ENCODE peak calls at places on chromosomes 11 and 22, in four cellular contexts. B, T, I and V are unnamed samples.
A peak's percentile ranks its signal among the peaks of the same experiment; 100 is the strongest.

GRCh38 chr11:87422566-87422965 is 384.8 kb downstream of the TMEM135 start:
- DNase-seq in I (no peak), T (no peak), B (no peak), V (no peak)

GRCh38 chr22:29344137-29344536 is 28.6 kb upstream of the RASL10A start:
- DNase-seq in T (peak; percentile 78), I (no peak), B (peak; percentile 39), V (no peak)

GRCh38 chr11:78940500-78941225 is 366.0 kb upstream of the NARS2 start:
- DNase-seq in T (no peak), I (no peak), B (no peak), V (no peak)

GRCh38 chr22:35409783-35410662 is 10.1 kb downstream of the MCM5 start:
- DNase-seq in I (no peak), T (no peak), B (no peak), V (no peak)

GRCh38 chr11:20342347-20343279 is 20.9 kb upstream of the HTATIP2 start:
- DNase-seq in T (peak; percentile 70), B (no peak), I (no peak), V (no peak)

GRCh38 chr11:14331476-14332136 is 27.4 kb downstream of the RRAS2 start:
- DNase-seq in I (no peak), T (no peak), B (no peak), V (no peak)

GRCh38 chr11:69979632-69980031 is 98.5 kb upstream of the ANO1 start:
- DNase-seq in T (no peak), B (no peak), I (no peak), V (no peak)

GRCh38 chr11:1129143-1129665 is 28.5 kb upstream of the MUC5AC start:
- DNase-seq in B (no peak), I (no peak), T (no peak), V (peak; percentile 8)

GRCh38 chr22:32534252-32535215 is 59.9 kb downstream of the FBXO7 start:
- DNase-seq in I (no peak), B (no peak), T (no peak), V (no peak)

GRCh38 chr11:86727105-86727504 is 54.7 kb upstream of the ME3 start:
- DNase-seq in B (no peak), T (no peak), I (no peak), V (no peak)

GRCh38 chr11:227824-228223 is 8.3 kb downstream of the SIRT3 start:
- DNase-seq in I (no peak), B (no peak), T (no peak), V (no peak)

DNA sequence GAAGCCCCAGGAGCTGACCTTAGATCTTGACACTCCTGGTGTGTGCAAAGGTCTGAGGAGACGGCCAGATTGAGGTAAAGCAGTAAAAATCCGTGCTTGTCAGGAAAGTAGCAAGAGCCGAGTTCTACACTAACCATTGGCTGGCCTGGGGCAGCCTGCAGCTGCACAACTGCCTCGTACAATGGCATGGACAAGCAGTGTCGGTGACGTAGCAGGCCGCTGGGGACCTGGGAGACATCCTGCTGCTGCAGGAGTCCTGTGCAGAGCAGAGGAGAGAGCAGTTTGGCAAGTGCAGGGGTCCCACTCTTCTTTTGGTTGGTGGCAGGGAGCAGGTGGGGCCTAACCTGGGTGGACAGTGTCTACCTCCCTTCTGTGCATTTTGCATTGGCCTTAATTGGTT is 189.6 kb downstream of the SNX19 start:
- DNase-seq in I (no peak), B (no peak), T (no peak), V (no peak)
- TF ChIP-seq CTCF in I (no peak), B (no peak), T (no peak), V (no peak)

DNA sequence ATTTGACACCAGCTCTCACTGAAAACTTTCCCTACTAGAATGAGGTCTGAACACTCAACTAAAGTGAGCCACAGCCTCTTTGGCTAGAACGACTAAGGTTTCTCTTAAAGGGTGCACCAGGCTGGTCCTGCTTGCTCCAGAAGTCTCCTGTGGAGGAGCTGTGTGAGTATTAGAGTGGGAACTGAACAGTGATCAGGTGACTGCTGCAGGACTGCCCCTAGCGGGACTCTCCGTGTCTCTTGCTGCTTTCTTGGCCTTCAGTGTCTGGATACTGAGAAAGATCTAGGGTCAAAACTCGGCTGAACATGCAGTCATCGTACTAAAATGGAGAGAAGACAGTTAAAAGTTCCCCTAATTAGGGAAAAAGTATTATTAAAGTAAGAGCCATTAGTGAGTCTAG is 34.6 kb downstream of the FAM118A start:
- DNase-seq in T (peak; percentile 23), I (no peak), B (no peak), V (no peak)
- TF ChIP-seq CTCF in T (peak; percentile 25), I (no peak), B (no peak), V (peak; percentile 33)

GRCh38 chr11:75427181-75427580 is 5.8 kb downstream of the KLHL35 start:
- DNase-seq in T (no peak), B (no peak), I (no peak), V (no peak)

GRCh38 chr11:75426720-75427086 is 6.3 kb downstream of the KLHL35 start:
- DNase-seq in T (no peak), I (no peak), B (no peak), V (no peak)

GRCh38 chr11:75423721-75424120 is 9.3 kb downstream of the KLHL35 start:
- DNase-seq in T (no peak), B (no peak), I (no peak), V (no peak)

GRCh38 chr11:75424396-75424795 is 8.6 kb downstream of the KLHL35 start:
- DNase-seq in B (no peak), T (no peak), I (no peak), V (no peak)

DNA sequence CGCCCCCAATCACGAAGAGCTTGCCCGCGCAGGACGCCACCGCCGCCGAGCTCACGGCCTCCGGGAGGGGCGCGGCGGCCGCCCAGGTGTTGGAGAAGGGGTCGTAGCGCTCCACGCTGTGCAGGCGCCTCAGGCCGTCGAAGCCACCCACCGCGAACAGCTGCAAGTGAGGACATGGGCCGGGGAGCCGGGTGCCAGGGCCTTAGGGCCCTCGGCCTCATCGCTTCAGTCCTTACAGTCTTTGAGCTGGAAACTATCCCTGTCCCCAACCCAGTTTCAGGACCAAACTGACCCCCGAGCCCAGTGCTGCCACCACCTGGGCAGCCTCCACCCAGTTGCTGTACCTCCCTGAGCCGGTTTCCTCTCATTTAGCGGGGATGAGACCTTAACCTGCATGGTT is 7.6 kb downstream of the KLHL35 start:
- DNase-seq in I (no peak), B (no peak), T (no peak), V (no peak)
- TF ChIP-seq CTCF in I (no peak), B (no peak), T (peak; percentile 27), V (peak; percentile 41)

DNA sequence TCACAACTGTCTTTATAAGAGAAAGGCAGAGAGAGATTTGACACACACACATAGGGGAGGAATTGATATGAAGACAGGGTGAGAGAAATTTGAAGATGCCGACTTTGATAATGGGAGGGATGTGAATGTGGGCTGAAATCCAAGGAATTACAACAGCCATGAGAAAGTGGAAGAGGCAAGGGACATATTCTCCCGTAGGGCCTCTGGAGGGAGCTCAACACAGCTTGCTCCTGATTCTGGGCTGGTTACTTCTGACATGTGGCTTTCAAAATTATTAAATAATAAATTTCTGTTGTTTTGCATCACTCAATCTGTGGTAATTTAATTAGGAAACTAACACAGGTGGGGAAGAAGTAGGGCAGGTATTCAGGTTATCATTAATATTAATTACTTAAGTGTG is 282.9 kb downstream of the LUZP2 start:
- DNase-seq in I (no peak), B (no peak), T (no peak), V (no peak)
- TF ChIP-seq CTCF in I (no peak), B (no peak), T (no peak), V (peak; percentile 19)

GRCh38 chr11:8870461-8871282 is 40.3 kb upstream of the AKIP1 start:
- DNase-seq in I (no peak), B (no peak), T (peak; percentile 75), V (peak; percentile 38)
- TF ChIP-seq CTCF in I (no peak), B (no peak), T (no peak), V (no peak)